ENCODE peak calls at places on chromosomes 16 and 17, in four cellular contexts. B, O, D and W are unnamed samples.

GRCh38 chr17:19644493-19645210 is 3.9 kb upstream of the ALDH3A2 start:
- DNase-seq in B (no peak), O (no peak), D (no peak), W (no peak)

GRCh38 chr16:84922351-84923135 is 88.8 kb downstream of the ZDHHC7 start:
- DNase-seq in B (no peak), O (peak; percentile 86), D (no peak), W (no peak)

GRCh38 chr17:58641937-58642336 is 49.9 kb downstream of the TEX14 start:
- DNase-seq in B (no peak), O (no peak), D (no peak), W (no peak)

GRCh38 chr17:77304051-77304745 is 163.4 kb downstream of the SEC14L1 start:
- DNase-seq in B (no peak), O (no peak), D (no peak), W (no peak)

GRCh38 chr17:80786470-80786869 is 205.2 kb upstream of the CHMP6 start:
- DNase-seq in B (no peak), O (no peak), D (no peak), W (no peak)

GRCh38 chr16:50313596-50314483 is 47.5 kb downstream of the ADCY7 start:
- DNase-seq in B (peak; percentile 30), O (peak; percentile 66), D (no peak), W (peak; percentile 89)

GRCh38 chr16:81715358-81716196 is 63.5 kb upstream of the PLCG2 start:
- DNase-seq in B (no peak), O (no peak), D (no peak), W (no peak)

GRCh38 chr17:35923609-35924114 is 6.9 kb downstream of the RDM1 start:
- DNase-seq in B (no peak), O (no peak), D (no peak), W (no peak)

GRCh38 chr17:61483778-61484116 is 31.5 kb downstream of the TBX4 start:
- DNase-seq in B (no peak), O (no peak), D (no peak), W (no peak)

GRCh38 chr17:72237223-72237622 is 116.4 kb downstream of the SOX9 start:
- DNase-seq in B (no peak), O (no peak), D (no peak), W (no peak)

GRCh38 chr17:65290616-65291015 is 153.4 kb downstream of the RGS9 start:
- DNase-seq in B (no peak), O (no peak), D (no peak), W (no peak)

GRCh38 chr17:66531826-66532439 is 229.5 kb downstream of the PRKCA start:
- DNase-seq in B (no peak), O (no peak), D (no peak), W (no peak)

GRCh38 chr17:79752175-79752574 is 21.4 kb downstream of the ENPP7 start:
- DNase-seq in B (no peak), O (no peak), D (no peak), W (no peak)

GRCh38 chr17:55451758-55452468 is 30.3 kb upstream of the MMD start:
- DNase-seq in B (no peak), O (no peak), D (no peak), W (no peak)

GRCh38 chr17:48633266-48633816 is 7.2 kb upstream of the HOXB9 start:
- DNase-seq in B (no peak), O (no peak), D (no peak), W (no peak)

GRCh38 chr16:67528870-67529638 is 425 bp downstream of the RIPOR1 start:
- DNase-seq in B (no peak), O (peak; percentile 56), D (no peak), W (no peak)